ENCODE peak calls at places on chromosome X, in four cellular contexts. F is ascending aorta, W is BE2C, V is tibial nerve. I is an unnamed sample. For H3K36me3, the result is how much of the 10 kb centered on the place peaks cover.

GRCh38 chrX:136823175-136823574 is 42.4 kb upstream of the ARHGEF6 start:
- DNase-seq in F (no peak), V (no peak), W (no peak), I (no peak)

GRCh38 chrX:57752866-57753265 is 72.8 kb upstream of the NLRP2B start:
- DNase-seq in V (no peak), F (no peak), W (no peak), I (no peak)

GRCh38 chrX:314781-315595 is 3.6 kb downstream of the GTPBP6 start:
- DNase-seq in F (no peak), V (no peak), W (no peak), I (peak)

GRCh38 chrX:107154787-107155620 is 36.4 kb upstream of the RBM41 start:
- DNase-seq in F (no peak), W (no peak), V (no peak), I (peak)

GRCh38 chrX:97070346-97070745 is 186.6 kb downstream of the RPA4 start:
- DNase-seq in F (no peak), V (no peak), W (no peak), I (no peak)

GRCh38 chrX:150899191-150899757 is 806 bp upstream of the CD99L2 start:
- DNase-seq in F (no peak), W (peak), V (peak), I (peak)

GRCh38 chrX:92232182-92232581 is 453.0 kb downstream of the PCDH11X start:
- DNase-seq in F (no peak), V (no peak), W (no peak), I (no peak)

GRCh38 chrX:108020631-108021030 is 24.2 kb upstream of the VSIG1 start:
- DNase-seq in F (no peak), W (no peak), V (no peak), I (no peak)

GRCh38 chrX:110316351-110317078 is 1.4 kb downstream of the AMMECR1 start:
- DNase-seq in V (no peak), F (no peak), W (no peak), I (no peak)

GRCh38 chrX:10634681-10635161 is 14.3 kb upstream of the MID1 start:
- DNase-seq in V (no peak), W (peak), F (no peak), I (no peak)

GRCh38 chrX:40080896-40081678 is 16.7 kb downstream of the BCOR start:
- DNase-seq in W (no peak), F (no peak), V (no peak), I (no peak)
- H3K36me3 ChIP-seq in W (under half), F (under half), V (under half), I (under half)

DNA sequence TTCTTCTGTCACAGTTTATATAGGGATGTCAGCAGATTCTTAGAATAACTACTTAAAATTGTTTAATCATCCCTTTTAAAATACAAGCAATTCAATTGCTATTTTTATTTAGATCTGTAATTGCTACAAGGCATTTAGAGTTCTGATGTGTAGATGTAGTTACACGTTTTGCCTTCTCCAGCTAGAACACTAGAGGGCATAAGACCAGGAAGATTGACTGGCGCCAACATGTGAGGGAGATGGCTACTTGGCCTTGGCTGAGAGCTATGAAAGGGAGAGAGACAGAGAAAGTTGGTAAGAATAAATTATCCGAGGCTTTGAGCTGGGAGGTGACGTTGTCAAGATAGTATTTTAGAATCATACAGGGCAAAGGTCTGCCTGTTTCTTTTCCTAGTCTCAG is 563.7 kb upstream of the PRKX start:
- DNase-seq in V (no peak), F (no peak), W (no peak), I (no peak)
- TF ChIP-seq CTCF in V (no peak), F (no peak), W (no peak), I (no peak)

DNA sequence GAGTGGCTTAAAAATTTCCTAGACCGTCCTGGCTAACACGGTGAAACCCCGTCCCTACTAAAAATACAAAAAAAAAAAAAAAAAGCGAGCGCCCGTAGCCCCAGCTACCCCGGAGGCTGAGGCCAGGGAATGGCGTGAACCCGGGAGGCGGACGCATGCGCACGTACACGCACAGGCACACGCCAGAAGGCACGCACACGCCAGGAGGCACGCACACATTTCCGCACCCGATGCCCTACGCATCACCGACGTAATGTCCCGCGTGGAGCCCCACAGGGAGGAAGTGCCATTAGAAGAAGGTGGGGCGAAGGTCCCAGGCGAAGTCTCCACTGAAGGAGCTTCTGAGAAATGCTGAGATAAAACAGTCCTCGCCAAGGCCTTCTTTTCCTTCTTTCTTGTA is 41.4 kb downstream of the NLGN4X start:
- DNase-seq in F (no peak), V (no peak), W (no peak), I (peak)
- H3K36me3 ChIP-seq in F (under half), V (under half), W (under half), I (under half)

GRCh38 chrX:73847991-73848390 is 285.0 kb downstream of the CHIC1 start:
- DNase-seq in W (no peak), F (no peak), V (no peak), I (no peak)
- TF ChIP-seq CTCF in W (no peak), F (no peak), V (no peak), I (no peak)

GRCh38 chrX:154350429-154351182 is 23.8 kb downstream of the FLNA start:
- DNase-seq in F (no peak), W (no peak), V (no peak), I (no peak)

GRCh38 chrX:154348114-154348531 is 26.3 kb downstream of the FLNA start:
- DNase-seq in W (no peak), F (no peak), V (no peak), I (peak)

GRCh38 chrX:154349979-154350378 is 24.5 kb downstream of the FLNA start:
- DNase-seq in W (no peak), V (no peak), F (no peak), I (no peak)

GRCh38 chrX:154348646-154349358 is 25.6 kb downstream of the FLNA start:
- DNase-seq in W (no peak), V (no peak), F (no peak), I (peak)

GRCh38 chrX:154349359-154349935 is 25.0 kb downstream of the FLNA start:
- DNase-seq in V (no peak), F (no peak), W (no peak), I (no peak)
- H3K36me3 ChIP-seq in V (under half), F (half or more), W (half or more), I (under half)

GRCh38 chrX:2626750-2627149 is 64.3 kb upstream of the CD99 start:
- DNase-seq in F (no peak), W (no peak), V (no peak), I (no peak)

GRCh38 chrX:2631743-2632532 is 59.2 kb upstream of the CD99 start:
- DNase-seq in V (no peak), F (no peak), W (no peak), I (no peak)

GRCh38 chrX:2629316-2630168 is 61.6 kb upstream of the CD99 start:
- DNase-seq in V (no peak), W (no peak), F (no peak), I (no peak)

GRCh38 chrX:2628751-2629315 is 62.3 kb upstream of the CD99 start:
- DNase-seq in W (no peak), V (no peak), F (no peak), I (no peak)

GRCh38 chrX:2627272-2627867 is 63.7 kb upstream of the CD99 start:
- DNase-seq in V (peak), F (no peak), W (peak), I (no peak)
- TF ChIP-seq CTCF in V (peak), F (peak), W (peak), I (peak)

GRCh38 chrX:68719904-68720614 is 72.6 kb downstream of the STARD8 start:
- DNase-seq in W (no peak), V (no peak), F (no peak), I (peak)
- H3K36me3 ChIP-seq in W (under half), V (under half), F (under half), I (half or more)

I was measured in spleen.